ENCODE peak calls at places on chromosome 9, in five cellular contexts. H is NCI-H1105 treated with DMSO at 0.1 percent for 48 hours; Q is activated naive CD4-positive, alpha-beta T cell treated with anti-CD3 and anti-CD28 coated beads, Interleukin-2, amount 10 ng/mL, durations not matched to agents 7 days and 5 days; P is pons; W is cardiac muscle cell. I is an unnamed sample.

GRCh38 chr9:129649726-129650679 is 8.1 kb upstream of the ASB6 start:
- DNase-seq in H (no peak), Q (no peak), P (no peak), W (no peak), I (peak; percentile 61)

GRCh38 chr9:98324801-98325200 is 69.4 kb upstream of the TBC1D2 start:
- DNase-seq in H (no peak), Q (no peak), P (no peak), W (peak; percentile 38), I (no peak)

GRCh38 chr9:110950041-110950645 is 88.1 kb downstream of the LPAR1 start:
- DNase-seq in H (no peak), Q (no peak), P (no peak), W (no peak), I (no peak)

GRCh38 chr9:4413856-4414255 is 76.4 kb upstream of the SLC1A1 start:
- DNase-seq in H (no peak), Q (no peak), P (no peak), W (peak; percentile 17), I (no peak)

GRCh38 chr9:89986190-89986589 is 381.4 kb downstream of the GADD45G start:
- DNase-seq in H (no peak), Q (no peak), P (no peak), W (no peak), I (no peak)

GRCh38 chr9:116099821-116100220 is 53.8 kb upstream of the PAPPA start:
- DNase-seq in H (no peak), Q (no peak), P (no peak), W (peak; percentile 78), I (no peak)

GRCh38 chr9:106970219-106970975 is 107.4 kb downstream of the ZNF462 start:
- DNase-seq in H (no peak), Q (no peak), P (peak; percentile 60), W (no peak), I (no peak)

GRCh38 chr9:129264388-129264787 is 86.3 kb upstream of the IER5L start:
- DNase-seq in H (no peak), Q (no peak), P (no peak), W (no peak), I (no peak)

GRCh38 chr9:34642679-34643078 is 3.8 kb upstream of the GALT start:
- DNase-seq in H (no peak), Q (no peak), P (no peak), W (peak; percentile 19), I (no peak)

GRCh38 chr9:125258160-125258559 is 3.5 kb upstream of the GAPVD1 start:
- DNase-seq in H (no peak), Q (no peak), P (no peak), W (no peak), I (no peak)

GRCh38 chr9:13033959-13034695 is 245.4 kb downstream of the MPDZ start:
- DNase-seq in H (peak; percentile 88), Q (peak; percentile 21), P (peak; percentile 58), W (peak; percentile 85), I (peak; percentile 30)

GRCh38 chr9:6133346-6134063 is 82.1 kb upstream of the IL33 start:
- DNase-seq in H (no peak), Q (no peak), P (no peak), W (peak; percentile 68), I (no peak)

I was measured in HFF-Myc.